ENCODE peak calls at places on chromosomes 11 and 22, in ten cellular contexts. J is GM12891, T is adrenal gland, I is Peyer's patch, D is stomach, F is prostate gland, X is esophagus squamous epithelium, S is A549, Y is lower leg skin, A is IMR-90. Q is an unnamed sample.

GRCh38 chr11:66877585-66877984 is 20.7 kb downstream of the LRFN4 start:
- DNase-seq in J (no peak), T (no peak), I (no peak), D (no peak), F (no peak), X (no peak), S (no peak), Y (no peak), A (peak), Q (no peak)

GRCh38 chr11:114060402-114061052 is 1.0 kb downstream of the ZBTB16 start:
- DNase-seq in J (no peak), T (peak), I (peak), D (peak), F (no peak), X (no peak), S (no peak), Y (peak), A (no peak), Q (peak)

GRCh38 chr22:46390652-46391301 is 55.3 kb downstream of the TRMU start:
- DNase-seq in J (no peak), T (peak), I (peak), D (peak), F (peak), X (no peak), S (no peak), Y (no peak), A (peak), Q (no peak)

GRCh38 chr11:13277719-13278619 is at the start of gene BMAL1:
- DNase-seq in J (peak), T (peak), I (peak), D (peak), F (peak), X (no peak), S (peak), Y (peak), A (no peak), Q (peak)

GRCh38 chr11:57425565-57426438 is 1.1 kb downstream of the SLC43A3 start:
- DNase-seq in J (no peak), T (peak), I (peak), D (peak), F (peak), X (no peak), S (no peak), Y (peak), A (peak), Q (peak)

GRCh38 chr22:27416553-27417427 is 384.8 kb downstream of the MN1 start:
- DNase-seq in J (no peak), T (no peak), I (no peak), D (peak), F (peak), X (no peak), S (no peak), Y (no peak), A (peak), Q (no peak)

GRCh38 chr11:122804161-122804560 is 34.1 kb upstream of the CRTAM start:
- DNase-seq in J (no peak), T (no peak), I (no peak), D (no peak), F (no peak), X (no peak), S (no peak), Y (no peak), A (no peak), Q (no peak)

GRCh38 chr22:18931905-18932652 is 4.0 kb downstream of the PRODH start:
- DNase-seq in J (no peak), T (no peak), I (no peak), D (no peak), F (no peak), X (no peak), S (no peak), Y (no peak), A (no peak), Q (no peak)

GRCh38 chr11:93652161-93652597 is 9.3 kb upstream of the CEP295 start:
- DNase-seq in J (no peak), T (no peak), I (no peak), D (no peak), F (peak), X (no peak), S (no peak), Y (no peak), A (peak), Q (peak)

GRCh38 chr11:119416606-119417580 is 6.1 kb downstream of the THY1 start:
- DNase-seq in J (no peak), T (peak), I (no peak), D (no peak), F (no peak), X (no peak), S (no peak), Y (no peak), A (peak), Q (peak)

GRCh38 chr11:12449961-12450715 is 72.8 kb downstream of the PARVA start:
- DNase-seq in J (no peak), T (no peak), I (no peak), D (no peak), F (no peak), X (no peak), S (no peak), Y (no peak), A (peak), Q (no peak)

GRCh38 chr22:19419464-19420178 is 11.9 kb downstream of the HIRA start:
- DNase-seq in J (peak), T (no peak), I (no peak), D (no peak), F (no peak), X (no peak), S (no peak), Y (no peak), A (peak), Q (no peak)

GRCh38 chr11:97786961-97787360 is 1233.8 kb upstream of the CNTN5 start:
- DNase-seq in J (no peak), T (no peak), I (no peak), D (no peak), F (no peak), X (no peak), S (no peak), Y (no peak), A (no peak), Q (no peak)

GRCh38 chr22:48745842-48746788 is 1081.6 kb downstream of the BRD1 start:
- DNase-seq in J (no peak), T (no peak), I (no peak), D (peak), F (peak), X (no peak), S (no peak), Y (peak), A (no peak), Q (peak)

DNA sequence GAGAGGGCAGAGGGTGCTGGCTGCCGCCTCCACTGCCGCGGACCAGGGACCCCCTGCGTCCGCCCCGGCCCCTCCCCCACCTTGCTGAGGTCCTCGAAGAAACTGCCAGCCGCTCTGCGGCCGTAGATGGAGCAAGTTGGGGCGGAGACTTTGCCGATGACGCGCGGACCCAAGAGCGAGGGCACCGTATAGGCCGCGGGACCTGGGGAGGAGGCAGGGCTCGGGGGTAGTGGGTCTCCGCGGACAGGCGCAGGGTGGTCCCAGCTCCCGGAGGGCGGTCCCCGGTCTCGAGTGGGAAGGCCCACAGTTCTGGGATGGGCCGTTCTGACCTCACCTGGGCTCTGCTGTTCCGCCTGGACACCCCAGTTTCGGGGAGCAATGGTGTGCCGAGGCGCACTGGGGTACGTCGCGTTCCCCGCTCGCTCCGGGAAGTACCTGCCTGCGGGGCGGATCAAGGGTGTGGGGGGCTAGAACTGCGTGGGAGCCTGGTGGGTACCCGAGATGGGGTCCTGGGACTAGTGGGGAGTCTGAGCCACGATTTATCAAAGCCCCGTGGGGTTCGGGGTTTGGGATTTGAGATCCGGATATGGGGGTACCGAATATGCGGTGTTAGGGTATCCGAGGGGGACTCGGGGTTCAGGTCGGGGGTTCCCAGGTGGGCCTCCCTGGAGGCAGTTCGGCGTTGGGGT is 1.2 kb upstream of the TYMP start:
- DNase-seq in J (peak), T (peak), I (peak), D (peak), F (peak), X (peak), S (peak), Y (peak), A (peak), Q (peak)
- TF ChIP-seq POLR2A in J (peak), T (peak), I (peak), D (no peak), F (peak), X (peak), S (peak), Y (peak), A (no peak), Q (peak)

DNA sequence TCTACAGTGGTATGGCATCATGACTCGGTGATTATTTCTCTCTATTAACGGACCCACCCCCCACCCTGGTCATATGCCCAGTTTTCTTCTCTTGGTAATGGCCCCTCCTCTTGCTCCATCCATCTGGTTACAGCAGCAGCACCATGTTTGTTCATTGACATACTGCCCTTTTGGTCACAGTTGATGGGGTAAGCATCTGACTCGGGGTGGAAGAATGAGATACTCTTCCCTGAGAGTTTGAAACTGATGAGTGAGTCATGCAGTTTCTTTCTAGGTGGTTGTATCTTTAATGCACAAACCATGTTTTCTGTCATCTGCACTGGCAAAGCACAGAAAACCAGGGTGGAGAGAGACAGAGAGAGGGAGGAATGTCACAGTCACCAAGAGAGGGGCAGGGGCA is 126.0 kb downstream of the SYN3 start:
- DNase-seq in J (no peak), T (no peak), I (no peak), D (no peak), F (no peak), X (no peak), S (no peak), Y (no peak), A (peak), Q (no peak)
- TF ChIP-seq POLR2A in J (no peak), T (no peak), I (no peak), D (no peak), F (no peak), X (no peak), S (no peak), Y (no peak), A (no peak), Q (no peak)

DNA sequence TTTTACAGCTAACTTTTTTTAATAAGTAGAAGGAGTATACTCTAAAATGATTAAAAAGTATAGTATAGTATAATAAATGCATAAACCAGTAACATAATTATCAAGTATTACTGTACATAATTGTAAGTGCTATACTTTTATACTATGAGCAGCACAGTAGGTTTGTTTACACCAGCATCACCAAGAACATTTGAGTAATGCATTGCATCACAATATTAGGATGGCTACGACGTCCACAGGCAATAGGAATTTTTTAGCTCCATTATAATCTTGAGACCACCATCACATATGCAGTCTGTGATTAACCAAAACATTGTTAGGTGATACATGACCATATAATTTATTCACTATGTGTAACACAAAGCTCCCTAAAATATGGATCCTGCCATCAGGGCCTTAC is 20.4 kb downstream of the RNF141 start:
- DNase-seq in J (no peak), T (no peak), I (no peak), D (no peak), F (no peak), X (no peak), S (no peak), Y (no peak), A (no peak), Q (no peak)
- TF ChIP-seq POLR2A in J (no peak), T (no peak), I (no peak), D (no peak), F (no peak), X (no peak), S (no peak), Y (no peak), A (no peak), Q (no peak)

DNA sequence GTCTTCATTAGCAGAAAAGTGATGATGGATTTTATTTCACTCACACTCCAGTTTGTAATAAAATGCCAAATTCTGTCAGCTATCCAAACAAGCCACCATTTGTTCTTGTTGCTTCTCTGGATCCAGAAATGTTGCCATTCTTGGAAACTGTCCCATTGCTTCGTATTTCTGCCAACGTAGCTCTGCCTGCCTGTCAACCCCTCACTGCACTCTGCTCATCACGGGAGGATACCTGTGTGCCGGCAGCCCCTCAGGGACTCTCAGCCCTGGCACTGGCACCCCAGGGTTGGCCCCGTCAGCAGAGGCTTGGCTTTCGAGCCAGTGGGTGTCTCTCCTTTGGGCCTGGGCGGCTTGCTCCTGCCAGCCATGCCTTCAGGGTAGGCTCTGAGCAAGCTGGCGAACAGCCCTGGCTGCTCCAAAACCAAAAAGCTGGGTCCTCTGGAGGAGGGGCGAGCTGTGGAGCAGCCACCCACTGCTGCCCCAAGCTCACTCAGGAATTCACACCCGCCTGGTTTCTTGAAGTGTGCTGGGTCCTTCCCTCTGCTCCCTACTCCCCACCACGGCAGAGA is 6.3 kb downstream of the YDJC start:
- DNase-seq in J (no peak), T (no peak), I (no peak), D (no peak), F (no peak), X (no peak), S (no peak), Y (no peak), A (no peak), Q (peak)
- TF ChIP-seq POLR2A in J (no peak), T (no peak), I (no peak), D (no peak), F (no peak), X (no peak), S (no peak), Y (no peak), A (no peak), Q (no peak)

DNA sequence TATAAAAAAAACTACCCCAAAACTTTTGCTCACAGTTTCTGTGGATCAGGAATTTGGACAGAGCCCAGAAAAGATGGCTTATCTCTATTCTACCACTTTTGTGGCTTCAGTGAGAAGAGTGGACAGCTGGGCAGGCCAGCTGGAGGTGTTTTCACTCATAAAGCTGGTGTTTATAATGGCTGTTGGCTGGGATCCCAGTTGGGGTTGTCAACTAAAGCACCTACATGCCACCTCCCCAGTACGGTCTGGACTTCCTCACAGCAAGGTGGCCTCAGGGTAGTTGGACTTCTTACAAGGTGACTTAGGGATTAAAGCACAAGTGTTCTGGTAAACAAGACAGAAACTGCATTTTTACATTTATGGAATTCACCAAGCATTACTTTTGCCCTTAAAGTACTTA is 171.0 kb downstream of the NELL1 start:
- DNase-seq in J (no peak), T (no peak), I (no peak), D (no peak), F (peak), X (no peak), S (no peak), Y (no peak), A (no peak), Q (no peak)
- TF ChIP-seq POLR2A in J (no peak), T (no peak), I (no peak), D (no peak), F (no peak), X (no peak), S (no peak), Y (no peak), A (no peak), Q (no peak)

GRCh38 chr11:15697437-15698236 is 582.9 kb downstream of the INSC start:
- DNase-seq in J (no peak), T (no peak), I (no peak), D (no peak), F (no peak), X (no peak), S (no peak), Y (no peak), A (no peak), Q (no peak)
- TF ChIP-seq POLR2A in J (no peak), T (no peak), I (no peak), D (no peak), F (no peak), X (no peak), S (no peak), Y (no peak), A (no peak), Q (no peak)